ENCODE peak calls at places on chromosomes 2 and 18, in nine cellular contexts. H is A549, M is neural progenitor cell, L is MCF 10A, X is neural crest cell, Q is fibroblast of the aortic adventitia, G is spleen, V is dorsolateral prefrontal cortex, N is epithelial cell of proximal tubule. B is an unnamed sample.
A peak's percentile ranks its signal among the peaks of the same experiment; 100 is the strongest.

GRCh38 chr2:216350214-216350789 is 22.0 kb downstream of the MARCHF4 start:
- DNase-seq in Q (peak; percentile 45), L (peak; percentile 64), V (no peak), N (no peak), H (peak; percentile 29), M (no peak), G (no peak), X (no peak), B (no peak)

GRCh38 chr2:12714391-12715221 is 2.1 kb upstream of the TRIB2 start:
- DNase-seq in Q (peak; percentile 61), M (no peak), H (no peak), G (no peak), L (peak; percentile 74), N (peak; percentile 49), V (no peak), X (no peak), B (no peak)

GRCh38 chr2:213834331-213834730 is 550.1 kb downstream of the SPAG16 start:
- DNase-seq in L (peak; percentile 82), Q (peak; percentile 86), H (peak; percentile 55), N (peak; percentile 61), G (no peak), M (no peak), V (no peak), X (no peak), B (no peak)

GRCh38 chr2:45634223-45634622 is 17.3 kb upstream of the PRKCE start:
- DNase-seq in V (no peak), X (no peak), M (no peak), N (no peak), H (no peak), Q (no peak), G (no peak), L (no peak), B (no peak)

GRCh38 chr18:67417864-67418523 is 98.5 kb downstream of the DSEL start:
- DNase-seq in V (no peak), L (peak; percentile 67), H (peak; percentile 39), M (no peak), X (no peak), Q (peak; percentile 72), G (no peak), N (peak; percentile 12), B (no peak)

GRCh38 chr2:222319576-222320440 is 21.0 kb upstream of the PAX3 start:
- DNase-seq in V (peak; percentile 22), G (peak; percentile 81), M (no peak), H (peak; percentile 39), X (peak; percentile 38), Q (no peak), L (peak; percentile 20), N (no peak), B (no peak)

GRCh38 chr2:210445116-210445707 is 31.3 kb downstream of the LANCL1 start:
- DNase-seq in N (no peak), H (peak; percentile 6), Q (peak; percentile 40), G (no peak), L (peak; percentile 28), V (no peak), X (no peak), M (peak; percentile 20), B (no peak)

GRCh38 chr18:42028232-42028832 is 73.3 kb downstream of the PIK3C3 start:
- DNase-seq in M (peak; percentile 29), H (peak; percentile 9), N (no peak), Q (peak; percentile 55), G (no peak), L (peak; percentile 38), V (peak; percentile 29), X (peak; percentile 9), B (peak; percentile 38)

GRCh38 chr2:196293751-196294486 is 122.5 kb upstream of the STK17B start:
- DNase-seq in X (no peak), H (peak; percentile 63), N (no peak), V (no peak), L (peak; percentile 79), M (no peak), G (no peak), Q (peak; percentile 92), B (no peak)

GRCh38 chr2:121530563-121531334 is at the start of gene RNU4ATAC:
- DNase-seq in Q (peak; percentile 100), N (peak; percentile 99), X (peak; percentile 52), V (peak; percentile 79), M (peak; percentile 89), G (peak; percentile 96), H (peak; percentile 96), L (peak; percentile 97), B (peak; percentile 80)
- TF ChIP-seq CTCF in Q (peak; percentile 57), N (peak; percentile 66), X (peak; percentile 78), V (peak; percentile 76), M (peak; percentile 76), G (peak; percentile 56), H (peak; percentile 46), L (peak; percentile 54), B (peak; percentile 76)

GRCh38 chr2:27320958-27321543 is 1.8 kb downstream of the MPV17 start:
- DNase-seq in G (no peak), V (peak; percentile 36), N (peak; percentile 91), H (peak; percentile 98), L (peak; percentile 99), Q (peak; percentile 98), X (no peak), M (peak; percentile 19), B (no peak)
- TF ChIP-seq CTCF in G (no peak), V (no peak), N (peak; percentile 75), H (peak; percentile 59), L (peak; percentile 48), Q (peak; percentile 73), X (peak; percentile 46), M (peak; percentile 26), B (peak; percentile 51)

GRCh38 chr18:63025251-63025710 is 294.3 kb downstream of the BCL2 start:
- DNase-seq in V (no peak), Q (no peak), H (peak; percentile 5), G (peak; percentile 59), L (peak; percentile 56), N (no peak), M (peak; percentile 75), X (no peak), B (peak; percentile 55)
- TF ChIP-seq CTCF in V (no peak), Q (peak; percentile 13), H (no peak), G (no peak), L (peak; percentile 41), N (peak; percentile 71), M (peak; percentile 69), X (peak; percentile 42), B (peak; percentile 24)

DNA sequence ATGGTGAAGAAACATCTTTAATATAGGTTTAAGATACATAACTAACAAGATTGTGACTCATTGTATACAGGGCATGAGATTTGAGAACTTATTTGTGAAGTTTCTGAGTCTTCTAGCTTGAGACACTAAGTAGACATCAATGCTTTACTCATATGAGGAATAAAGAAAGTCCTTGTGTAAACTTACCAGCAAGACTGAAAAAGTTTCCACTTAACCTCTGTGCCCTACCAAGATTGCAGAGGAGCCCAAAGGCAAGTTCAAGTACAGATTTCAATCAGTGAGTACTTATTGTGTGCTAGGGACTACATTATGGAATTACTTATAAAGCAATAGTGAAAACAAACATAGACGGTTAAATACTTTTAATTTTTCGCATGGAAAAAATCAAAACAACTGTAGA is 1041.2 kb upstream of the CELF4 start:
- DNase-seq in L (no peak), N (no peak), X (no peak), V (no peak), M (no peak), Q (no peak), H (no peak), G (no peak), B (no peak)
- TF ChIP-seq CTCF in L (no peak), N (no peak), X (no peak), V (no peak), M (no peak), Q (no peak), H (no peak), G (no peak), B (no peak)

GRCh38 chr18:35658112-35658511 is 76.6 kb downstream of the GALNT1 start:
- DNase-seq in M (no peak), G (no peak), H (no peak), N (no peak), Q (no peak), X (no peak), V (no peak), L (no peak), B (no peak)

GRCh38 chr18:35662293-35663062 is 80.9 kb downstream of the GALNT1 start:
- DNase-seq in M (no peak), X (no peak), L (no peak), H (no peak), G (no peak), N (no peak), V (no peak), Q (no peak), B (no peak)

GRCh38 chr18:35661483-35662146 is 80.1 kb downstream of the GALNT1 start:
- DNase-seq in L (peak; percentile 2), V (no peak), M (no peak), Q (peak; percentile 8), G (no peak), N (no peak), H (no peak), X (no peak), B (no peak)
- TF ChIP-seq CTCF in L (no peak), V (no peak), M (peak; percentile 43), Q (peak; percentile 16), G (no peak), N (peak; percentile 20), H (peak; percentile 26), X (peak; percentile 43), B (no peak)

GRCh38 chr18:34643982-34644381 is 66.1 kb upstream of the DTNA start:
- DNase-seq in X (no peak), Q (peak; percentile 34), N (no peak), M (no peak), L (no peak), H (no peak), V (no peak), G (no peak), B (no peak)
- TF ChIP-seq CTCF in X (no peak), Q (no peak), N (no peak), M (no peak), L (no peak), H (no peak), V (no peak), G (no peak), B (no peak)

GRCh38 chr2:3443685-3444084 is 64.2 kb downstream of the TRAPPC12 start:
- DNase-seq in G (no peak), M (no peak), N (no peak), V (no peak), X (no peak), H (peak; percentile 48), Q (no peak), L (no peak), B (no peak)
- TF ChIP-seq CTCF in G (no peak), M (no peak), N (no peak), V (no peak), X (no peak), H (no peak), Q (peak; percentile 2), L (no peak), B (no peak)